ENCODE peak calls at places on chromosomes 13 and 19, in seven cellular contexts. U is GM12891, T is choroid plexus epithelial cell, S is astrocyte of the hippocampus, J is AG04450, N is NCI-H1105 treated with DMSO at 0.1 percent for 48 hours, H is H54. X is an unnamed sample.

GRCh38 chr13:93810264-93810663 is 583.7 kb downstream of the GPC6 start:
- DNase-seq in U (no peak), T (no peak), S (no peak), J (no peak), N (no peak), H (no peak), X (no peak)

GRCh38 chr13:27339299-27339698 is 68.7 kb downstream of the RASL11A start:
- DNase-seq in U (no peak), T (peak), S (no peak), J (no peak), N (no peak), H (no peak), X (peak)

GRCh38 chr19:2087621-2088100 is 8.5 kb downstream of the MOB3A start:
- DNase-seq in U (no peak), T (no peak), S (no peak), J (no peak), N (no peak), H (no peak), X (no peak)

GRCh38 chr19:33350538-33351309 is 22.8 kb upstream of the CEBPG start:
- DNase-seq in U (no peak), T (peak), S (peak), J (no peak), N (no peak), H (no peak), X (no peak)

GRCh38 chr19:49631610-49632192 is 8.2 kb downstream of the RRAS start:
- DNase-seq in U (no peak), T (no peak), S (no peak), J (no peak), N (no peak), H (no peak), X (no peak)

GRCh38 chr19:1718382-1719315 is 34.7 kb upstream of the ONECUT3 start:
- DNase-seq in U (no peak), T (no peak), S (no peak), J (no peak), N (no peak), H (no peak), X (no peak)

GRCh38 chr13:30340367-30341184 is 33.2 kb upstream of the KATNAL1 start:
- DNase-seq in U (no peak), T (peak), S (peak), J (peak), N (no peak), H (no peak), X (peak)

GRCh38 chr19:56942749-56943148 is 102.2 kb upstream of the PEG3 start:
- DNase-seq in U (no peak), T (no peak), S (peak), J (no peak), N (no peak), H (no peak), X (peak)

GRCh38 chr13:104823709-104824108 is 1711.8 kb downstream of the EFNB2 start:
- DNase-seq in U (no peak), T (no peak), S (no peak), J (no peak), N (no peak), H (no peak), X (no peak)

GRCh38 chr13:103291693-103292572 is 225.7 kb upstream of the SLC10A2 start:
- DNase-seq in U (no peak), T (peak), S (peak), J (no peak), N (no peak), H (no peak), X (no peak)

GRCh38 chr13:60974296-60974695 is 441.4 kb downstream of the PCDH20 start:
- DNase-seq in U (no peak), T (no peak), S (no peak), J (no peak), N (peak), H (no peak), X (no peak)

X was measured in colonic mucosa.